ENCODE peak calls at places on chromosomes 12 and 14, in eight cellular contexts. E is IMR-90, P is endothelial cell of umbilical vein, G is HCT116, X is testis, V is uterus, H is tibial nerve, F is ovary. W is an unnamed sample.

GRCh38 chr12:116133609-116134214 is 143.8 kb downstream of the MED13L start:
- DNase-seq in G (no peak), P (no peak), V (no peak), F (no peak), X (no peak), E (no peak), H (no peak), W (no peak)

GRCh38 chr12:54593135-54593534 is 4.7 kb upstream of the PPP1R1A start:
- DNase-seq in E (no peak), X (no peak), V (no peak), P (no peak), F (no peak), H (no peak), G (no peak), W (no peak)

GRCh38 chr12:104303538-104304151 is at the start of gene EID3:
- DNase-seq in X (peak; percentile 93), E (peak; percentile 73), F (peak; percentile 91), G (no peak), H (peak; percentile 71), V (peak; percentile 93), P (peak; percentile 86), W (peak; percentile 95)

GRCh38 chr12:14892726-14893442 is 7.2 kb upstream of the MGP start:
- DNase-seq in H (peak; percentile 68), P (no peak), X (peak; percentile 81), V (peak; percentile 72), G (no peak), F (peak; percentile 59), E (peak; percentile 2), W (no peak)

GRCh38 chr12:1668833-1669543 is 21.9 kb upstream of the ADIPOR2 start:
- DNase-seq in H (no peak), E (no peak), G (no peak), F (no peak), X (no peak), P (peak; percentile 76), V (no peak), W (no peak)

GRCh38 chr12:76450690-76451089 is 102.5 kb upstream of the BBS10 start:
- DNase-seq in F (no peak), E (peak; percentile 46), G (peak; percentile 74), V (no peak), X (no peak), P (peak; percentile 75), H (no peak), W (no peak)

GRCh38 chr12:48349471-48349870 is 1.2 kb downstream of the ZNF641 start:
- DNase-seq in V (peak; percentile 47), H (peak; percentile 39), E (no peak), F (no peak), P (peak; percentile 19), X (peak; percentile 50), G (no peak), W (no peak)

GRCh38 chr12:132481345-132481744 is 8.6 kb upstream of the FBRSL1 start:
- DNase-seq in X (no peak), P (no peak), F (no peak), E (no peak), V (no peak), G (no peak), H (no peak), W (no peak)

GRCh38 chr12:120249875-120250795 is 15.4 kb downstream of the PXN start:
- DNase-seq in F (no peak), V (peak; percentile 69), X (peak; percentile 88), P (peak; percentile 53), G (no peak), H (peak; percentile 89), E (no peak), W (peak; percentile 90)

GRCh38 chr12:120249266-120249874 is 16.2 kb downstream of the PXN start:
- DNase-seq in V (no peak), F (no peak), E (no peak), H (no peak), P (peak; percentile 14), G (no peak), X (no peak), W (no peak)

GRCh38 chr12:120247183-120247582 is 18.3 kb downstream of the PXN start:
- DNase-seq in X (no peak), P (peak; percentile 17), V (no peak), F (no peak), H (no peak), E (no peak), G (no peak), W (no peak)

GRCh38 chr12:120242971-120243699 is 22.4 kb downstream of the PXN start:
- DNase-seq in E (no peak), G (no peak), V (no peak), X (no peak), F (no peak), P (no peak), H (no peak), W (no peak)

GRCh38 chr12:120247621-120248030 is 17.9 kb downstream of the PXN start:
- DNase-seq in H (no peak), V (no peak), E (peak; percentile 77), F (no peak), P (no peak), X (no peak), G (no peak), W (no peak)
- H3K27me3 ChIP-seq in H (no peaks in the 10 kb centered on the region), V (no peaks in the 10 kb centered on the region), E (no peaks in the 10 kb centered on the region), F (no peaks in the 10 kb centered on the region), P (no peaks in the 10 kb centered on the region), X (no peaks in the 10 kb centered on the region), G (no peaks in the 10 kb centered on the region), W (no peaks in the 10 kb centered on the region)

GRCh38 chr14:105098316-105098715 is 33.1 kb upstream of the GPR132 start:
- DNase-seq in H (no peak), G (no peak), P (no peak), F (no peak), X (no peak), V (no peak), E (no peak), W (peak; percentile 34)

GRCh38 chr14:105094193-105094907 is 29.1 kb upstream of the GPR132 start:
- DNase-seq in G (no peak), X (no peak), E (no peak), F (peak; percentile 53), V (no peak), P (no peak), H (no peak), W (peak; percentile 64)

GRCh38 chr14:105097797-105098127 is 32.5 kb upstream of the GPR132 start:
- DNase-seq in G (no peak), F (no peak), X (no peak), E (no peak), V (no peak), P (no peak), H (no peak), W (peak; percentile 38)

GRCh38 chr14:105095236-105095805 is 30.1 kb upstream of the GPR132 start:
- DNase-seq in G (no peak), X (no peak), V (no peak), F (no peak), P (no peak), H (no peak), E (no peak), W (peak; percentile 44)

GRCh38 chr14:105096206-105096875 is 31.1 kb upstream of the GPR132 start:
- DNase-seq in P (no peak), X (no peak), F (no peak), G (no peak), V (no peak), E (no peak), H (no peak), W (peak; percentile 61)
- TF ChIP-seq POLR2A in P (no peak), X (no peak), F (no peak), G (no peak), V (no peak), E (no peak), H (no peak), W (no peak)

GRCh38 chr12:62848418-62848817 is 86.5 kb downstream of the PPM1H start:
- DNase-seq in E (peak; percentile 85), H (no peak), F (no peak), P (no peak), G (peak; percentile 24), V (no peak), X (no peak), W (no peak)
- H3K4me1 ChIP-seq in E (peaks cover 4% of the 10 kb centered on the region), H (no peaks in the 10 kb centered on the region), F (no peaks in the 10 kb centered on the region), P (no peaks in the 10 kb centered on the region), G (peaks cover 13% of the 10 kb centered on the region), V (no peaks in the 10 kb centered on the region), X (no peaks in the 10 kb centered on the region), W (peaks cover 3% of the 10 kb centered on the region)

GRCh38 chr12:109304485-109304884 is 4.6 kb downstream of the FOXN4 start:
- DNase-seq in G (no peak), X (no peak), E (no peak), P (no peak), F (no peak), V (no peak), H (no peak), W (no peak)

GRCh38 chr12:109302358-109302757 is 6.7 kb downstream of the FOXN4 start:
- DNase-seq in F (no peak), X (no peak), P (no peak), G (no peak), H (no peak), E (no peak), V (no peak), W (no peak)

GRCh38 chr12:109302770-109303169 is 6.3 kb downstream of the FOXN4 start:
- DNase-seq in E (no peak), V (no peak), X (no peak), G (no peak), F (no peak), H (no peak), P (no peak), W (no peak)

GRCh38 chr12:109307051-109307450 is 2.0 kb downstream of the FOXN4 start:
- DNase-seq in G (no peak), V (no peak), F (no peak), E (no peak), X (no peak), P (no peak), H (no peak), W (no peak)

GRCh38 chr12:109305547-109305946 is 3.5 kb downstream of the FOXN4 start:
- DNase-seq in H (no peak), E (no peak), V (no peak), P (no peak), X (no peak), F (no peak), G (no peak), W (no peak)
- H3K27me3 ChIP-seq in H (peaks cover 74% of the 10 kb centered on the region), E (peaks cover 63% of the 10 kb centered on the region), V (no peaks in the 10 kb centered on the region), P (peaks cover 41% of the 10 kb centered on the region), X (no peaks in the 10 kb centered on the region), F (no peaks in the 10 kb centered on the region), G (peaks cover 11% of the 10 kb centered on the region), W (peaks cover 59% of the 10 kb centered on the region)

W was measured in suprapubic skin.